ENCODE peak calls at places on chromosome 3, in five cellular contexts. T is small intestine, A is left ventricle myocardium inferior, I is neural progenitor cell, G is psoas muscle. O is an unnamed sample. For H3K36me3, H3K4me1 and H3K9me3, the result is how much of the 10 kb centered on the place peaks cover.

GRCh38 chr3:105284876-105285275 is 81.8 kb upstream of the ALCAM start:
- DNase-seq in T (no peak), A (no peak), I (no peak), G (no peak), O (no peak)

GRCh38 chr3:12841970-12842328 is 584 bp upstream of the RPL32 start:
- DNase-seq in T (no peak), A (no peak), I (no peak), G (no peak), O (no peak)

GRCh38 chr3:28672411-28672810 is 323.8 kb upstream of the AZI2 start:
- DNase-seq in T (no peak), A (no peak), I (no peak), G (no peak), O (no peak)

GRCh38 chr3:193974591-193974990 is 161.4 kb upstream of the HES1 start:
- DNase-seq in T (no peak), A (no peak), I (peak), G (no peak), O (no peak)

GRCh38 chr3:87260270-87260669 is 16.1 kb downstream of the POU1F1 start:
- DNase-seq in T (peak), A (no peak), I (peak), G (no peak), O (no peak)

GRCh38 chr3:50627407-50628051 is 10.6 kb downstream of the MAPKAPK3 start:
- DNase-seq in T (no peak), A (peak), I (peak), G (peak), O (no peak)

GRCh38 chr3:123158330-123158729 is 43.4 kb upstream of the SEC22A start:
- DNase-seq in T (peak), A (no peak), I (no peak), G (no peak), O (no peak)

GRCh38 chr3:152349397-152349796 is 80.7 kb downstream of the MBNL1 start:
- DNase-seq in T (no peak), A (no peak), I (no peak), G (no peak), O (no peak)

GRCh38 chr3:99458013-99458412 is 180.4 kb upstream of the COL8A1 start:
- DNase-seq in T (no peak), A (no peak), I (no peak), G (no peak), O (no peak)

GRCh38 chr3:149501524-149501923 is 27.0 kb downstream of the TM4SF4 start:
- DNase-seq in T (no peak), A (no peak), I (no peak), G (no peak), O (no peak)

GRCh38 chr3:56702487-56703315 is 19.6 kb upstream of the TASOR start:
- DNase-seq in T (peak), A (no peak), I (peak), G (no peak), O (no peak)

GRCh38 chr3:31522152-31522551 is 10.6 kb upstream of the STT3B start:
- DNase-seq in T (peak), A (no peak), I (no peak), G (no peak), O (no peak)

GRCh38 chr3:12138044-12138443 is 20.7 kb downstream of the TIMP4 start:
- DNase-seq in T (peak), A (no peak), I (peak), G (no peak), O (peak)

GRCh38 chr3:13626915-13627460 is 78.1 kb downstream of the FBLN2 start:
- DNase-seq in T (no peak), A (no peak), I (no peak), G (no peak), O (no peak)

GRCh38 chr3:52140792-52141191 is 13.4 kb downstream of the POC1A start:
- DNase-seq in T (no peak), A (no peak), I (no peak), G (no peak), O (no peak)

GRCh38 chr3:71447803-71448202 is 135.7 kb downstream of the FOXP1 start:
- DNase-seq in T (no peak), A (no peak), I (no peak), G (no peak), O (no peak)

GRCh38 chr3:172094621-172095557 is 55.5 kb downstream of the FNDC3B start:
- DNase-seq in T (no peak), A (no peak), I (no peak), G (no peak), O (no peak)

GRCh38 chr3:170321326-170322034 is 36.0 kb upstream of the SKIL start:
- DNase-seq in T (no peak), A (no peak), I (no peak), G (no peak), O (no peak)

GRCh38 chr3:33372218-33373081 is 67.8 kb downstream of the UBP1 start:
- DNase-seq in T (peak), A (no peak), I (peak), G (no peak), O (no peak)

GRCh38 chr3:136753112-136753939 is 1.1 kb upstream of the STAG1 start:
- DNase-seq in T (peak), A (no peak), I (no peak), G (no peak), O (no peak)

GRCh38 chr3:33331414-33331813 is 54.2 kb downstream of the FBXL2 start:
- DNase-seq in T (no peak), A (no peak), I (no peak), G (no peak), O (no peak)

GRCh38 chr3:160331127-160331937 is 67.7 kb downstream of the IFT80 start:
- DNase-seq in T (no peak), A (no peak), I (no peak), G (no peak), O (no peak)

GRCh38 chr3:40915346-40915865 is 283.9 kb upstream of the CTNNB1 start:
- DNase-seq in T (no peak), A (no peak), I (no peak), G (no peak), O (no peak)

GRCh38 chr3:171157286-171157685 is 130.8 kb upstream of the SLC2A2 start:
- DNase-seq in T (no peak), A (peak), I (peak), G (peak), O (no peak)

GRCh38 chr3:123781571-123782275 is 102.4 kb downstream of the MYLK start:
- DNase-seq in T (no peak), A (no peak), I (no peak), G (no peak), O (no peak)

GRCh38 chr3:110881069-110881468 is 190.5 kb upstream of the NECTIN3 start:
- DNase-seq in T (peak), A (peak), I (peak), G (no peak), O (peak)

GRCh38 chr3:171282041-171282440 is 178.2 kb downstream of the TNIK start:
- DNase-seq in T (no peak), A (no peak), I (no peak), G (no peak), O (no peak)

GRCh38 chr3:124993462-124993861 is 58.9 kb upstream of the MUC13 start:
- DNase-seq in T (no peak), A (peak), I (no peak), G (peak), O (no peak)

GRCh38 chr3:117238805-117239204 is 529.2 kb downstream of the TUSC7 start:
- DNase-seq in T (no peak), A (no peak), I (peak), G (no peak), O (no peak)

GRCh38 chr3:138009476-138010272 is at the start of gene CLDN18:
- DNase-seq in T (no peak), A (peak), I (no peak), G (no peak), O (no peak)

GRCh38 chr3:27105904-27106303 is 263.3 kb downstream of the NEK10 start:
- DNase-seq in T (no peak), A (no peak), I (peak), G (no peak), O (peak)

GRCh38 chr3:12974316-12974715 is 98.9 kb downstream of the IQSEC1 start:
- DNase-seq in T (no peak), A (no peak), I (no peak), G (no peak), O (no peak)

GRCh38 chr3:12797892-12798558 is 1.5 kb downstream of the CAND2 start:
- DNase-seq in T (no peak), A (no peak), I (no peak), G (no peak), O (no peak)

GRCh38 chr3:54837964-54838363 is 89.9 kb downstream of the LRTM1 start:
- DNase-seq in T (no peak), A (no peak), I (no peak), G (no peak), O (no peak)

GRCh38 chr3:17141699-17142098 is 256.9 kb downstream of the PLCL2 start:
- DNase-seq in T (no peak), A (no peak), I (no peak), G (no peak), O (no peak)

GRCh38 chr3:12471228-12471627 is 13.1 kb upstream of the TSEN2 start:
- DNase-seq in T (peak), A (no peak), I (no peak), G (no peak), O (peak)

GRCh38 chr3:185630182-185630622 is 44.1 kb downstream of the SENP2 start:
- DNase-seq in T (peak), A (peak), I (no peak), G (peak), O (peak)

GRCh38 chr3:185631508-185632206 is 45.6 kb downstream of the SENP2 start:
- DNase-seq in T (no peak), A (no peak), I (no peak), G (no peak), O (no peak)

GRCh38 chr3:185631108-185631507 is 45.0 kb downstream of the SENP2 start:
- DNase-seq in T (no peak), A (no peak), I (no peak), G (no peak), O (no peak)

GRCh38 chr3:185632996-185633395 is 46.9 kb downstream of the SENP2 start:
- DNase-seq in T (no peak), A (no peak), I (no peak), G (no peak), O (no peak)

DNA sequence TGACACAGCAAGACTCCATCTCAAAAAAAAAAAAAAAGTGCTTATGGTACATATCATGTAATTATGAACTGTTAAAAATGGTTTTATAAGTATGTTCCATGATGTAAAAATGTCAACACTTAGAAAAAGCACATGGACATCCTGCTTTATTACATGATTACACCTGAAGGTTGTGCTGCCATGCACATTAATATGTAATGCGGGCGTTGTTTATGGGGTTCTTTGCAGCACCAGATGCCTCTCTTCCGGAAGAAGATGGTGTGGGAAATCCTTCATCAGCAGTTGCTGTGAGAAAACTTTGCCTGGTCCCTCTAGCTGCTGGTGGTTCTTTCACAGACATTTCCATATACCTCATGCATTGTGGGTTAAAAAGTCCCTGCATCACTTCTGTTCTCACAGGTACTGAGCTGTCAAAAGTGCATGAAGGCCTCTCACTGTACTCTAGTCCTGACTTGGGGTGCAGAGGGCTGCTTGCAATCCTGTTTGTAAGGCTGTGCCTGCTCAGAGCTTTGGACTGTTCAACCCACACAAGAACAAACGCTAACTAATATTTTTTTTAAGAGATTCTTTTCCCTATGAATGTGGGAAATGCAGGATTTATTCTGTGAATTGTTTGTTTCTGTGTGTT is 43.6 kb downstream of the SENP2 start:
- DNase-seq in T (peak), A (no peak), I (no peak), G (no peak), O (no peak)
- H3K36me3 ChIP-seq in T (under half), A (half or more), I (under half), G (half or more), O (under half)

GRCh38 chr3:46977811-46978195 is 1.3 kb upstream of the CCDC12 start:
- DNase-seq in T (no peak), A (no peak), I (no peak), G (no peak), O (peak)
- H3K4me1 ChIP-seq in T (under half), A (half or more), I (under half), G (under half), O (half or more)

GRCh38 chr3:38314767-38315487 is 31.7 kb upstream of the XYLB start:
- DNase-seq in T (no peak), A (no peak), I (peak), G (no peak), O (no peak)
- H3K9me3 ChIP-seq in T (under half), A (under half), I (under half), G (under half), O (under half)

GRCh38 chr3:128632301-128632700 is 18.3 kb downstream of the RPN1 start:
- DNase-seq in T (no peak), A (no peak), I (no peak), G (no peak), O (no peak)
- H3K36me3 ChIP-seq in T (under half), A (half or more), I (under half), G (half or more), O (under half)

DNA sequence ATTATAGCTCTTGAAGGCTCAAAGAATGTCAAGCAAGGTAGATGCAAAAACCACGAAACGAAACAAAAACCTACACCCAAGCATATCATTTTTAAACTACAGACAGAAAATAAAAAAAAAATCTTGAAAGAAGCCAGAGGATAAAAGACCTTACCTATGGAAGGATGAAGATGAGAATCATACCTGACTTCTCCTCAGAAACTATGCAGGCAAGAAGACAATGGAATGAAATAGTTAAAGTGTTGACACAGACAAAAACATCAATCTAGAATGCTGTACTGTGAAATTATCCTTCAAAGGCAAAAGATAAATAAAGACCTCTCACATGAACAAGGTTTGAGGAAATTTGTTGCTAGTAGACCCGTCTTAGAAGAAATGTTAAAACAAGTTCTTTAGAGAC is 372.0 kb downstream of the ZIC4 start:
- DNase-seq in T (no peak), A (no peak), I (no peak), G (no peak), O (no peak)
- H3K4me1 ChIP-seq in T (under half), A (under half), I (under half), G (under half), O (under half)

DNA sequence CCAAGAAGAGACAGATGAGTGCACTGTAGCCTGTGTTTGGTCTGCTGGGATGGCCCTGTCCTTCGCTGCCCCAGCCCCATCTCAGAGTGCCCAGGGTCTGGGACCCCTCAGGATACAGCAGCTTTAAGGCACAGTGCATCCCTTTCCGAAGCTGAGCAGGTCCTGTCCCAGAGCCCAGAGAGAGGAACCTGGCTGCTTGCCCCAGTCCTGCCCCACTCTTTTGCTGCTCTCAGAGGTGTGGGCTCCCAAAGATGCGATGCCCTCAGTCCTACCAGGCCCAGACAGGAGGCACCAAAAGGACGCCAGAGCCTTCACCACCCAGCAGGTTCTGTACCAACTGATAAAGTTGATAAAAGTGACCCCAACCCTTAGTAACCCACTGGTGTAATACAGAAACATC is 8.2 kb downstream of the PLCD1 start:
- DNase-seq in T (no peak), A (no peak), I (no peak), G (no peak), O (peak)
- H3K9me3 ChIP-seq in T (under half), A (under half), I (under half), G (under half), O (under half)

O was measured in mucosa of descending colon.